ENCODE peak calls at places on chromosome 21, in ten cellular contexts. J, K, Q, P, G, N, U, M, O and Z are unnamed samples.
A peak's percentile ranks its signal among the peaks of the same experiment; 100 is the strongest.

GRCh38 chr21:33531007-33531406 is 10.9 kb downstream of the GART start:
- DNase-seq in J (no peak), K (no peak), Q (no peak), P (no peak), G (no peak), N (no peak), U (no peak), M (no peak), O (no peak), Z (no peak)

GRCh38 chr21:36803801-36804452 is 105.0 kb downstream of the SIM2 start:
- DNase-seq in J (no peak), K (peak; percentile 30), Q (no peak), P (no peak), G (no peak), N (no peak), U (no peak), M (no peak), O (no peak), Z (no peak)

GRCh38 chr21:46118305-46118870 is 20.5 kb downstream of the COL6A2 start:
- DNase-seq in J (no peak), K (no peak), Q (no peak), P (peak; percentile 2), G (peak; percentile 28), N (no peak), U (no peak), M (no peak), O (no peak), Z (no peak)

GRCh38 chr21:40795313-40795712 is 51.6 kb downstream of the DSCAM start:
- DNase-seq in J (no peak), K (no peak), Q (no peak), P (no peak), G (no peak), N (no peak), U (no peak), M (no peak), O (no peak), Z (no peak)

GRCh38 chr21:42421018-42421793 is 17.5 kb downstream of the UBASH3A start:
- DNase-seq in J (no peak), K (no peak), Q (no peak), P (no peak), G (no peak), N (no peak), U (no peak), M (no peak), O (no peak), Z (no peak)

GRCh38 chr21:27647401-27647800 is 680.5 kb upstream of the ADAMTS5 start:
- DNase-seq in J (no peak), K (no peak), Q (no peak), P (no peak), G (no peak), N (no peak), U (no peak), M (no peak), O (no peak), Z (no peak)

GRCh38 chr21:44400791-44401385 is 47.5 kb downstream of the TRPM2 start:
- DNase-seq in J (no peak), K (no peak), Q (no peak), P (no peak), G (no peak), N (no peak), U (no peak), M (no peak), O (no peak), Z (no peak)

GRCh38 chr21:20875741-20876140 is 122.5 kb upstream of the NCAM2 start:
- DNase-seq in J (no peak), K (peak; percentile 13), Q (no peak), P (no peak), G (no peak), N (peak; percentile 47), U (no peak), M (no peak), O (no peak), Z (no peak)

GRCh38 chr21:35732788-35733187 is 327.5 kb downstream of the SETD4 start:
- DNase-seq in J (peak; percentile 35), K (no peak), Q (no peak), P (no peak), G (no peak), N (no peak), U (no peak), M (no peak), O (no peak), Z (no peak)

GRCh38 chr21:45570826-45571601 is 28.8 kb upstream of the SLC19A1 start:
- DNase-seq in J (no peak), K (no peak), Q (no peak), P (no peak), G (peak; percentile 86), N (no peak), U (no peak), M (no peak), O (no peak), Z (no peak)

GRCh38 chr21:29265690-29266479 is 32.8 kb upstream of the BACH1 start:
- DNase-seq in J (no peak), K (no peak), Q (no peak), P (peak; percentile 31), G (no peak), N (no peak), U (no peak), M (no peak), O (peak; percentile 59), Z (no peak)

GRCh38 chr21:23083242-23083641 is 2085.0 kb downstream of the NCAM2 start:
- DNase-seq in J (no peak), K (no peak), Q (no peak), P (no peak), G (no peak), N (no peak), U (no peak), M (no peak), O (no peak), Z (no peak)

GRCh38 chr21:31347435-31348032 is 3.5 kb upstream of the TIAM1 start:
- DNase-seq in J (peak; percentile 20), K (peak; percentile 23), Q (no peak), P (no peak), G (peak; percentile 56), N (peak; percentile 31), U (no peak), M (no peak), O (no peak), Z (no peak)

GRCh38 chr21:39182484-39183271 is 573 bp downstream of the PSMG1 start:
- DNase-seq in J (peak; percentile 6), K (no peak), Q (no peak), P (peak; percentile 6), G (no peak), N (no peak), U (no peak), M (peak; percentile 40), O (peak; percentile 27), Z (no peak)